ENCODE peak calls at places on chromosomes 13 and 19, in five cellular contexts. One of them, this sample, is unnamed.
A peak's percentile ranks its signal among the peaks of the same experiment; 100 is the strongest.

GRCh38 chr19:2274937-2275535 is 6.9 kb downstream of the PEAK3 start:
- DNase-seq in lower leg skin: no peak
- DNase-seq in AG04450: no peak
- DNase-seq in choroid plexus epithelial cell: peak; percentile 70
- DNase-seq in nephron progenitor cell: peak; percentile 64
- DNase-seq in this sample: no peak

GRCh38 chr13:22061371-22061805 is 390.5 kb downstream of the FGF9 start:
- DNase-seq in AG04450: no peak
- DNase-seq in lower leg skin: no peak
- DNase-seq in nephron progenitor cell: no peak
- DNase-seq in choroid plexus epithelial cell: no peak
- DNase-seq in this sample: no peak

GRCh38 chr19:39166571-39167391 is 30.0 kb upstream of the NCCRP1 start:
- DNase-seq in nephron progenitor cell: peak; percentile 30
- DNase-seq in lower leg skin: peak; percentile 95
- DNase-seq in AG04450: no peak
- DNase-seq in choroid plexus epithelial cell: no peak
- DNase-seq in this sample: no peak

GRCh38 chr19:44570984-44571684 is 41.7 kb upstream of the CEACAM20 start:
- DNase-seq in choroid plexus epithelial cell: peak; percentile 92
- DNase-seq in AG04450: peak; percentile 67
- DNase-seq in nephron progenitor cell: peak; percentile 66
- DNase-seq in lower leg skin: no peak
- DNase-seq in this sample: peak; percentile 32

GRCh38 chr19:45769821-45770191 is 754 bp upstream of the SIX5 start:
- DNase-seq in lower leg skin: peak; percentile 94
- DNase-seq in choroid plexus epithelial cell: peak; percentile 69
- DNase-seq in AG04450: no peak
- DNase-seq in nephron progenitor cell: peak; percentile 52
- DNase-seq in this sample: peak; percentile 60

GRCh38 chr13:47178090-47178950 is 281.5 kb upstream of the HTR2A start:
- DNase-seq in nephron progenitor cell: no peak
- DNase-seq in AG04450: no peak
- DNase-seq in choroid plexus epithelial cell: no peak
- DNase-seq in lower leg skin: no peak
- DNase-seq in this sample: no peak

GRCh38 chr13:39269411-39269810 is 231.2 kb downstream of the NHLRC3 start:
- DNase-seq in AG04450: no peak
- DNase-seq in nephron progenitor cell: no peak
- DNase-seq in lower leg skin: no peak
- DNase-seq in choroid plexus epithelial cell: peak; percentile 42
- DNase-seq in this sample: no peak

GRCh38 chr19:54653181-54653809 is 9.5 kb upstream of the LILRB4 start:
- DNase-seq in AG04450: no peak
- DNase-seq in choroid plexus epithelial cell: peak; percentile 52
- DNase-seq in lower leg skin: no peak
- DNase-seq in nephron progenitor cell: no peak
- DNase-seq in this sample: no peak

GRCh38 chr13:86446311-86446710 is 647.1 kb upstream of the SLITRK6 start:
- DNase-seq in AG04450: no peak
- DNase-seq in nephron progenitor cell: peak; percentile 8
- DNase-seq in choroid plexus epithelial cell: peak; percentile 96
- DNase-seq in lower leg skin: no peak
- DNase-seq in this sample: no peak

GRCh38 chr13:32938907-32939306 is 77.3 kb upstream of the KL start:
- DNase-seq in choroid plexus epithelial cell: peak; percentile 62
- DNase-seq in lower leg skin: no peak
- DNase-seq in nephron progenitor cell: no peak
- DNase-seq in AG04450: no peak
- DNase-seq in this sample: no peak

GRCh38 chr13:64551755-64552154 is 2678.4 kb downstream of the PCDH9 start:
- DNase-seq in nephron progenitor cell: no peak
- DNase-seq in AG04450: peak; percentile 57
- DNase-seq in choroid plexus epithelial cell: peak; percentile 73
- DNase-seq in lower leg skin: no peak
- DNase-seq in this sample: no peak

GRCh38 chr13:81172603-81173002 is 831.7 kb upstream of the SPRY2 start:
- DNase-seq in AG04450: no peak
- DNase-seq in lower leg skin: no peak
- DNase-seq in nephron progenitor cell: no peak
- DNase-seq in choroid plexus epithelial cell: no peak
- DNase-seq in this sample: no peak

DNA sequence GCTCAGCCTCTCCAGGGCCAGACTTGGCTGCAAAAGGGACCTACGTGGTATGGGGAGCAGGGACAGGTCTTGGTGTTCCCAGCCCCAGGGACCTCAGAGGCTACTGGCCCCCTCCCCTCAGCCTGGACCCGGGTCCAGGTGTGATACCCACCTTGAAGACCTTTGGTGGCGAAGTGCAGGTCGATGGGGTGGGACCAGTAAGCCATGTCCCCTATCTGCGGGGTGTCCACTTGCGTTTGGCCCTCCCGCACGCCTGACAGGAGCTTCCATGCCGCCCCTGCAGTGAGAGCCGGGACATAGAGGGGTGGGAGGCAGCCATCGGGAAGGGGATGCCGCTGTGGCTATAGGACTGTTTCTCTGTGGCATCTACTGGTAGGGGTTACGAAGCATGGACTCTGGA is 4.0 kb upstream of the TGFB1 start:
- DNase-seq in nephron progenitor cell: no peak
- DNase-seq in AG04450: no peak
- DNase-seq in choroid plexus epithelial cell: no peak
- DNase-seq in lower leg skin: no peak
- DNase-seq in this sample: no peak
- TF ChIP-seq CTCF in nephron progenitor cell: no peak
- TF ChIP-seq CTCF in AG04450: no peak
- TF ChIP-seq CTCF in choroid plexus epithelial cell: no peak
- TF ChIP-seq CTCF in lower leg skin: no peak
- TF ChIP-seq CTCF in this sample: no peak

GRCh38 chr13:87669379-87669978 is 1.7 kb upstream of the SLITRK5 start:
- DNase-seq in choroid plexus epithelial cell: peak; percentile 70
- DNase-seq in nephron progenitor cell: no peak
- DNase-seq in AG04450: no peak
- DNase-seq in lower leg skin: no peak
- DNase-seq in this sample: no peak
- TF ChIP-seq CTCF in choroid plexus epithelial cell: peak; percentile 75
- TF ChIP-seq CTCF in nephron progenitor cell: peak; percentile 78
- TF ChIP-seq CTCF in AG04450: peak; percentile 72
- TF ChIP-seq CTCF in lower leg skin: no peak
- TF ChIP-seq CTCF in this sample: no peak

GRCh38 chr13:79241697-79242096 is 164.4 kb downstream of the RBM26 start:
- DNase-seq in nephron progenitor cell: no peak
- DNase-seq in lower leg skin: no peak
- DNase-seq in choroid plexus epithelial cell: no peak
- DNase-seq in AG04450: no peak
- DNase-seq in this sample: no peak

GRCh38 chr13:79246575-79246949 is 159.5 kb downstream of the RBM26 start:
- DNase-seq in AG04450: no peak
- DNase-seq in nephron progenitor cell: no peak
- DNase-seq in lower leg skin: no peak
- DNase-seq in choroid plexus epithelial cell: no peak
- DNase-seq in this sample: no peak

GRCh38 chr13:79245937-79246574 is 160.0 kb downstream of the RBM26 start:
- DNase-seq in lower leg skin: no peak
- DNase-seq in choroid plexus epithelial cell: no peak
- DNase-seq in AG04450: no peak
- DNase-seq in nephron progenitor cell: no peak
- DNase-seq in this sample: no peak
- TF ChIP-seq CTCF in lower leg skin: no peak
- TF ChIP-seq CTCF in choroid plexus epithelial cell: no peak
- TF ChIP-seq CTCF in AG04450: no peak
- TF ChIP-seq CTCF in nephron progenitor cell: no peak
- TF ChIP-seq CTCF in this sample: no peak

DNA sequence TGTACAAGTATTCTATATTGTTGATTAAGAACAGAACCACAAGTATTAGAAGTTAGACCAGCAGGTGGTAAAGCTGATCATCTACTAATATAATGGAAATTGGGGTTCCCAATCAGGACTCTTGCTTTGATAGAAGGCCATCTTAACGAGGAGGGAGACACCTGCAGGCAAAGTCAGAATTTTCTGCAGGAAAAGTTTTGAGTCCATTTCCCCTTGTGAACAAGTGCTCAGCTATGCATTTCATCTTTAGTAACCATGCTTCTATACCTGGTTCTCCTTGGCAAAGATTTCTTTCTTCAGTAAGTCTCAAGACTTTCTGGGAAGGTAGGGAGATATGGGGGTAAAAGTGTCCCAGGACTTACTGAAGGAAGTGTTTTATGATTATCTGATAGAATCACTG is 36.1 kb upstream of the USPL1 start:
- DNase-seq in lower leg skin: no peak
- DNase-seq in nephron progenitor cell: no peak
- DNase-seq in AG04450: no peak
- DNase-seq in choroid plexus epithelial cell: peak; percentile 65
- DNase-seq in this sample: no peak
- TF ChIP-seq CTCF in lower leg skin: no peak
- TF ChIP-seq CTCF in nephron progenitor cell: no peak
- TF ChIP-seq CTCF in AG04450: peak; percentile 29
- TF ChIP-seq CTCF in choroid plexus epithelial cell: peak; percentile 65
- TF ChIP-seq CTCF in this sample: no peak

This sample was measured in gastrocnemius medialis.